ENCODE peak calls at places on chromosomes 7 and 10, in seven cellular contexts. O is heart right ventricle, C is fibroblast of pulmonary artery, S is mammary epithelial cell, U is HFF-Myc, D is GM23248, K is kidney epithelial cell. L is an unnamed sample.
A peak's percentile ranks its signal among the peaks of the same experiment; 100 is the strongest.

GRCh38 chr7:12716722-12717121 is 29.3 kb downstream of the ARL4A start:
- DNase-seq in O (no peak), C (no peak), S (no peak), U (no peak), D (no peak), K (no peak), L (no peak)

GRCh38 chr10:78215645-78216044 is 182.0 kb downstream of the RPS24 start:
- DNase-seq in O (peak; percentile 64), C (peak; percentile 51), S (no peak), U (no peak), D (peak; percentile 89), K (no peak), L (no peak)

GRCh38 chr7:83468251-83468739 is 180.6 kb downstream of the SEMA3E start:
- DNase-seq in O (peak; percentile 30), C (peak; percentile 98), S (peak; percentile 98), U (peak; percentile 98), D (peak; percentile 94), K (peak; percentile 99), L (peak; percentile 98)

GRCh38 chr7:145411066-145411465 is 575.2 kb upstream of the TPK1 start:
- DNase-seq in O (no peak), C (no peak), S (no peak), U (no peak), D (no peak), K (no peak), L (no peak)

GRCh38 chr7:116859323-116859722 is 3.1 kb upstream of the CAPZA2 start:
- DNase-seq in O (no peak), C (peak; percentile 88), S (peak; percentile 80), U (peak; percentile 43), D (peak; percentile 90), K (peak; percentile 31), L (peak; percentile 48)

GRCh38 chr10:62012318-62012717 is 110.8 kb downstream of the ARID5B start:
- DNase-seq in O (no peak), C (no peak), S (no peak), U (no peak), D (no peak), K (no peak), L (no peak)

GRCh38 chr7:26843696-26844095 is 20.7 kb downstream of the SKAP2 start:
- DNase-seq in O (no peak), C (peak; percentile 20), S (peak; percentile 16), U (no peak), D (peak; percentile 40), K (no peak), L (no peak)

GRCh38 chr7:102211590-102212550 is 74.8 kb upstream of the SH2B2 start:
- DNase-seq in O (no peak), C (no peak), S (no peak), U (no peak), D (no peak), K (no peak), L (no peak)

GRCh38 chr10:132113766-132114365 is 48.1 kb downstream of the JAKMIP3 start:
- DNase-seq in O (no peak), C (no peak), S (no peak), U (no peak), D (no peak), K (no peak), L (no peak)

GRCh38 chr7:39459606-39460090 is 106.6 kb upstream of the YAE1 start:
- DNase-seq in O (no peak), C (no peak), S (no peak), U (no peak), D (no peak), K (no peak), L (no peak)

GRCh38 chr7:70178787-70179186 is 580.5 kb downstream of the AUTS2 start:
- DNase-seq in O (no peak), C (no peak), S (peak; percentile 14), U (no peak), D (peak; percentile 89), K (peak; percentile 29), L (no peak)

GRCh38 chr7:43694399-43694748 is 34.9 kb downstream of the COA1 start:
- DNase-seq in O (no peak), C (peak; percentile 82), S (peak; percentile 38), U (peak; percentile 67), D (peak; percentile 92), K (no peak), L (peak; percentile 31)

GRCh38 chr10:32121648-32122047 is 65.4 kb upstream of the KIF5B start:
- DNase-seq in O (no peak), C (no peak), S (no peak), U (no peak), D (no peak), K (no peak), L (no peak)

GRCh38 chr7:127959770-127960169 is 71.5 kb downstream of the LRRC4 start:
- DNase-seq in O (no peak), C (no peak), S (no peak), U (no peak), D (no peak), K (no peak), L (no peak)

GRCh38 chr7:18993933-18994668 is 123.3 kb downstream of the TWIST1 start:
- DNase-seq in O (no peak), C (peak; percentile 14), S (no peak), U (peak; percentile 19), D (peak; percentile 43), K (no peak), L (no peak)

GRCh38 chr7:158500651-158501052 is 87.0 kb downstream of the PTPRN2 start:
- DNase-seq in O (no peak), C (no peak), S (no peak), U (no peak), D (no peak), K (no peak), L (no peak)

GRCh38 chr10:94232711-94233383 is 129.9 kb downstream of the NOC3L start:
- DNase-seq in O (no peak), C (no peak), S (no peak), U (no peak), D (no peak), K (no peak), L (no peak)

GRCh38 chr10:101230185-101230917 is 1.1 kb upstream of the LBX1 start:
- DNase-seq in O (no peak), C (no peak), S (no peak), U (no peak), D (peak; percentile 16), K (no peak), L (no peak)
- H3K4me3 ChIP-seq in O (peak overlapping the region; percentile 24), C (no peak overlapping the region), S (no peak overlapping the region), U (no peak overlapping the region), D (no peak overlapping the region), K (no peak overlapping the region), L (no peak overlapping the region)

GRCh38 chr10:80357804-80358125 is 1.2 kb downstream of the DYDC2 start:
- DNase-seq in O (no peak), C (no peak), S (no peak), U (no peak), D (no peak), K (no peak), L (no peak)

GRCh38 chr10:80356563-80356999 is at the start of the genes DYDC1 and DYDC2:
- DNase-seq in O (peak; percentile 35), C (peak; percentile 11), S (peak; percentile 45), U (no peak), D (peak; percentile 30), K (peak; percentile 4), L (no peak)

GRCh38 chr10:80359644-80360043 is 3.1 kb downstream of the DYDC2 start:
- DNase-seq in O (no peak), C (no peak), S (no peak), U (no peak), D (no peak), K (no peak), L (no peak)

GRCh38 chr10:80351220-80351619 is 5.3 kb downstream of the DYDC1 start:
- DNase-seq in O (no peak), C (no peak), S (no peak), U (no peak), D (no peak), K (no peak), L (no peak)

DNA sequence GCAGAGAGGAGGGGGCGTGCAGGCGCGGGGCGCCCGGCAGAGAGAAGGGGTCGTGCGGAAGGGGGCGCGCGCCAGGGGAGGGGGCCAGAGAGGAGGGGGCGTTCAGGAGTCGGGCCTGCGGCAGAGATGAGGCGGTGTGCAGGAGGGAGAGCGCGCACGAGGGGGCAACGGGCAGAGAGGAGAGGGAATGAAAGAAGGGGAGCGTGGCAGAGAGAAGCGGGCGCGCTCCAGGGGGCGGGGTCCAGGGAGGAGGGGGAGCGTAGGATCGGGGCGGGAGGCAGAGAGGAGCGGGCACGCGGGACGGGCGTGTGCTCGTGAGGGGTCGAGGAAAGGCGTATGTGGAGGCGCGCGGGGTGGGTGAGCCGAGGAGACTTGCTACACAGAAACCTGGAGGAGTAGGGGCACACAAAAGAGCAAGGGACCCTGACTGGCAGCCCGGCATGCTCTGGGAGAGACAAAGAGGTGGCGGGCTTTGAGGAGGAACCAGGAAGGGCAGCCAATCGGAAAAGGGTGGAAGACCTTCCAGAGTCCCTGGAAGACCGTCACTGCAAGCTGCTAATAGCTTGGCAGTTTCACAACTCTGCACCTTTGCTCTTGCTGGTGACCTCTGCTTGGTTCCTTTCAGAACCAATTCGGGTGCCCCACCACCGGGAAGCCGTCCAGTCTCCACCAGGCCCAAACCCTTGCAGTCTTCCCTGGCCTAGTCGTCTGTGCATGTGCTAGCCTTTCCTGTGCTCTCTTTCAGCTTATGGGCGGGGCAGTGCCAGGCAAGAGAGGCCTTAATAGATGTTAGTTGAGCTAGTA is 621 bp downstream of the DYDC2 start:
- DNase-seq in O (peak; percentile 8), C (no peak), S (peak; percentile 8), U (no peak), D (no peak), K (no peak), L (no peak)
- H3K4me3 ChIP-seq in O (peak overlapping the region; percentile 44), C (no peak overlapping the region), S (peak overlapping the region; percentile 36), U (peak overlapping the region; percentile 7), D (no peak overlapping the region), K (peak overlapping the region; percentile 42), L (peak overlapping the region; percentile 38)

GRCh38 chr7:21355406-21355874 is 72.4 kb upstream of the SP4 start:
- DNase-seq in O (no peak), C (no peak), S (no peak), U (no peak), D (no peak), K (no peak), L (no peak)

GRCh38 chr7:21354284-21354683 is 73.6 kb upstream of the SP4 start:
- DNase-seq in O (no peak), C (no peak), S (no peak), U (no peak), D (no peak), K (no peak), L (no peak)

GRCh38 chr7:21353388-21353780 is 74.5 kb upstream of the SP4 start:
- DNase-seq in O (no peak), C (no peak), S (no peak), U (no peak), D (no peak), K (no peak), L (no peak)

GRCh38 chr7:21357146-21358097 is 70.5 kb upstream of the SP4 start:
- DNase-seq in O (no peak), C (no peak), S (no peak), U (no peak), D (no peak), K (no peak), L (no peak)

GRCh38 chr7:21352540-21353387 is 75.1 kb upstream of the SP4 start:
- DNase-seq in O (no peak), C (no peak), S (no peak), U (no peak), D (no peak), K (no peak), L (no peak)
- H3K4me3 ChIP-seq in O (no peak overlapping the region), C (no peak overlapping the region), S (no peak overlapping the region), U (no peak overlapping the region), D (no peak overlapping the region), K (no peak overlapping the region), L (no peak overlapping the region)

DNA sequence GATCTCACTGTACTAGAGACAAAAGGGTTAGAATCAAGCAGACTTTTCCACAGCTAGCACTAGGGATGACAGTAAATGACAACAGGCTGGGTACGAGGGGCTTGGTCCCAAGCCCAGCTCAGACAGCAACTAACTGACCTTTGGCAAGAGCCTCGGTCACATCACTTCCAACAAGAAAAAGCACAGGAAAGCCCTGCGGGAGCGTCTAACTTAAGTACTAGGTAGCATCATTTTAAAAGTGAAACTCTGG is 22.8 kb downstream of the CALML3 start:
- DNase-seq in O (no peak), C (peak; percentile 22), S (no peak), U (no peak), D (peak; percentile 61), K (no peak), L (no peak)
- H3K4me3 ChIP-seq in O (peak overlapping the region; percentile 10), C (peak overlapping the region; percentile 13), S (no peak overlapping the region), U (no peak overlapping the region), D (peak overlapping the region; percentile 57), K (no peak overlapping the region), L (peak overlapping the region; percentile 27)